ENCODE peak calls at places on chromosome 11, in nine cellular contexts. O is K562, E is glutamatergic neuron, C is foreskin fibroblast, M is RWPE1, F is body of pancreas, G is choroid plexus epithelial cell, V is Peyer's patch, R is BE2C. A is an unnamed sample.

GRCh38 chr11:46356911-46357482 is 9.7 kb downstream of the DGKZ start:
- DNase-seq in M (peak; percentile 77), R (no peak), V (no peak), G (peak; percentile 92), E (no peak), C (peak; percentile 74), F (no peak), O (no peak), A (no peak)

GRCh38 chr11:100930185-100930778 is 199.3 kb downstream of the PGR start:
- DNase-seq in M (peak; percentile 34), V (no peak), E (no peak), R (no peak), F (no peak), G (peak; percentile 88), O (peak; percentile 68), C (peak; percentile 35), A (no peak)

GRCh38 chr11:19597876-19598275 is 114.8 kb upstream of the NAV2 start:
- DNase-seq in O (no peak), R (no peak), G (no peak), V (no peak), E (no peak), F (no peak), M (no peak), C (peak; percentile 39), A (no peak)

GRCh38 chr11:19714387-19715363 is 2.0 kb downstream of the NAV2 start:
- DNase-seq in G (peak; percentile 44), O (peak; percentile 55), C (peak; percentile 80), R (no peak), F (no peak), E (peak; percentile 35), M (no peak), V (no peak), A (no peak)

GRCh38 chr11:61695917-61696316 is 15.7 kb downstream of the DAGLA start:
- DNase-seq in M (peak; percentile 83), C (peak; percentile 57), F (peak; percentile 75), R (peak; percentile 25), O (no peak), E (no peak), V (peak; percentile 55), G (peak; percentile 65), A (no peak)

GRCh38 chr11:36057372-36058045 is 113.6 kb downstream of the LDLRAD3 start:
- DNase-seq in O (no peak), M (no peak), R (no peak), F (no peak), G (peak; percentile 76), C (no peak), E (no peak), V (no peak), A (no peak)

GRCh38 chr11:2138436-2139117 is 612 bp downstream of the IGF2 start:
- DNase-seq in C (peak; percentile 17), V (no peak), E (peak; percentile 50), M (no peak), O (no peak), R (no peak), G (no peak), F (no peak), A (no peak)

GRCh38 chr11:128304666-128305485 is 282.5 kb downstream of the ETS1 start:
- DNase-seq in M (no peak), C (no peak), O (no peak), R (no peak), G (no peak), V (no peak), F (no peak), E (no peak), A (no peak)

GRCh38 chr11:76880314-76880713 is 19.6 kb downstream of the ACER3 start:
- DNase-seq in G (peak; percentile 29), E (no peak), M (no peak), F (no peak), C (no peak), O (no peak), V (no peak), R (no peak), A (no peak)

GRCh38 chr11:125777309-125777708 is 1.3 kb downstream of the PATE2 start:
- DNase-seq in V (no peak), F (no peak), G (peak; percentile 5), C (no peak), M (peak; percentile 6), E (no peak), R (no peak), O (no peak), A (no peak)

GRCh38 chr11:35862666-35863065 is 81.2 kb upstream of the LDLRAD3 start:
- DNase-seq in O (no peak), F (no peak), G (no peak), C (no peak), V (no peak), E (no peak), M (no peak), R (no peak), A (no peak)

GRCh38 chr11:27312110-27312509 is 50.9 kb downstream of the CCDC34 start:
- DNase-seq in R (no peak), V (no peak), F (no peak), O (no peak), M (no peak), C (no peak), G (no peak), E (no peak), A (no peak)

GRCh38 chr11:76700177-76701100 is 29.9 kb upstream of the LRRC32 start:
- DNase-seq in R (peak; percentile 75), G (peak; percentile 75), M (peak; percentile 51), C (peak; percentile 96), E (no peak), V (no peak), F (no peak), O (peak; percentile 96), A (no peak)

GRCh38 chr11:26580929-26581328 is 8.9 kb upstream of the MUC15 start:
- DNase-seq in V (no peak), G (peak; percentile 53), E (no peak), M (no peak), C (peak; percentile 66), O (no peak), R (no peak), F (no peak), A (no peak)

GRCh38 chr11:20162824-20163777 is 2.8 kb upstream of the DBX1 start:
- DNase-seq in M (no peak), G (peak; percentile 33), O (peak; percentile 13), R (peak; percentile 35), E (peak; percentile 70), F (no peak), C (peak; percentile 22), V (no peak), A (peak; percentile 63)

GRCh38 chr11:72574046-72574445 is 100.2 kb downstream of the PDE2A start:
- DNase-seq in M (no peak), V (no peak), C (no peak), F (no peak), R (peak; percentile 4), O (no peak), G (no peak), E (no peak), A (no peak)

GRCh38 chr11:34618406-34618805 is 2.5 kb upstream of the EHF start:
- DNase-seq in O (no peak), M (no peak), E (no peak), C (no peak), G (no peak), R (no peak), F (no peak), V (no peak), A (no peak)
- TF ChIP-seq CTCF in O (no peak), M (no peak), E (no peak), C (no peak), G (no peak), R (no peak), F (no peak), V (no peak), A (no peak)

GRCh38 chr11:94558468-94558867 is 8.7 kb upstream of the PIWIL4 start:
- DNase-seq in V (no peak), R (no peak), E (no peak), M (no peak), G (no peak), C (no peak), O (no peak), F (no peak), A (no peak)

GRCh38 chr11:94563848-94564442 is 3.2 kb upstream of the PIWIL4 start:
- DNase-seq in R (no peak), G (no peak), M (no peak), O (peak; percentile 40), V (no peak), E (no peak), F (no peak), C (no peak), A (no peak)

GRCh38 chr11:94567181-94567670 is at the start of gene PIWIL4:
- DNase-seq in V (no peak), C (no peak), O (peak; percentile 78), F (no peak), M (no peak), E (no peak), G (no peak), R (no peak), A (no peak)

GRCh38 chr11:94558932-94559331 is 8.2 kb upstream of the PIWIL4 start:
- DNase-seq in E (no peak), R (no peak), F (no peak), M (no peak), C (no peak), G (no peak), O (peak; percentile 55), V (no peak), A (no peak)

GRCh38 chr11:94563176-94563847 is 3.9 kb upstream of the PIWIL4 start:
- DNase-seq in F (no peak), M (peak; percentile 80), V (no peak), E (no peak), O (peak; percentile 52), C (no peak), G (peak; percentile 80), R (no peak), A (no peak)
- TF ChIP-seq CTCF in F (no peak), M (peak; percentile 31), V (peak; percentile 18), E (no peak), O (peak; percentile 56), C (peak; percentile 44), G (peak; percentile 54), R (no peak), A (no peak)

GRCh38 chr11:102279641-102280170 is 37.6 kb upstream of the BIRC3 start:
- DNase-seq in R (no peak), E (no peak), F (no peak), O (no peak), V (no peak), G (peak; percentile 86), M (no peak), C (peak; percentile 75), A (no peak)
- TF ChIP-seq CTCF in R (no peak), E (no peak), F (no peak), O (no peak), V (peak; percentile 57), G (peak; percentile 57), M (peak; percentile 18), C (peak; percentile 41), A (no peak)

DNA sequence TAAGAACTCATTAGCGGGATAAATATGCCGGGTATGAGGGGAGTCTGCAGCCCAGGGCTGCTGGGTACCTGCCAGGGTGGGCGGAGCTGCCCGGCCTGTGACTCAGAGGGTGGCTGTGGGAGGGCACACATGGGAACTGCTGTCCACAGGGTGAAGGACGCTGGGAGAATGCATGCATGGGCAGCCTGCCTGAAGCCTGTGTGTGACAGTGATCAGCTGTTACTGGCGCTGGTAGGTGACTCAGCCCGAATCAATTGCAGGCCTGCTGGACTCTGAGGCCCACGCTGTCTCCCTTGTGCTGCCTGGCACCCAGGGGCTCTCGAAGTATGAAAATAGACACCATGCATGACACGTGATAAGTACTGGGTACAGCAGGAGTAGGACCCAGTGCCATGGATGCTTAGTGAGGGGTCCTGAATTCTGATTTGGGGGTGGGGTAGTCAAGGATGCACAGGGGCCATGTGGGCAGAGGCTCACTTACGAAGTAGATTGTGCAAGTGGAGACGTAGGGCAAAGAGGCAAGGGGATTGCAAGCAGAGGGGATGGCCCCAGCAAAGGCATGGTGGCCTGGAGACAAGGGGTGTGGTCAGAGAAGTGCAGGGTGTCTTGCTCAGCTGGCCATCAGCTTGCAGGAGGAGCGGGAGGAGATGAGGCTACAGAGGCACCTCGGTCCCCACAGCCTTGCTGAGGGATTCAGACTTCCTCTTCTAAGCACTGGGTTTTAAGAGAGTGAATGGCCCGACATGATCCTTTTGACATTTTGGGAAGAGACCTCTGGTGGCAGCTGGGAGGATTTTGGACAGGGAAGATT is 36.5 kb downstream of the GRIK4 start:
- DNase-seq in G (peak; percentile 87), R (peak; percentile 97), V (peak; percentile 39), O (no peak), C (peak; percentile 98), E (peak; percentile 65), F (peak; percentile 94), M (peak; percentile 75), A (no peak)
- TF ChIP-seq CTCF in G (no peak), R (peak; percentile 35), V (no peak), O (peak; percentile 32), C (no peak), E (no peak), F (no peak), M (no peak), A (no peak)

A was measured in endothelial cell.